ENCODE peak calls at places on chromosomes 12 and 14, in four cellular contexts. One of them, this sample, is unnamed.

GRCh38 chr12:108322998-108323397 is 16.1 kb downstream of the CMKLR1 start:
- DNase-seq in K562: no peak
- DNase-seq in HepG2: no peak
- DNase-seq in WTC11: no peak
- DNase-seq in this sample: no peak

GRCh38 chr12:66709893-66710292 is 31.0 kb upstream of the GRIP1 start:
- DNase-seq in K562: no peak
- DNase-seq in HepG2: no peak
- DNase-seq in WTC11: no peak
- DNase-seq in this sample: no peak

GRCh38 chr12:53145383-53145782 is 35.1 kb upstream of the ZNF740 start:
- DNase-seq in K562: no peak
- DNase-seq in HepG2: peak
- DNase-seq in WTC11: no peak
- DNase-seq in this sample: no peak

GRCh38 chr14:51095854-51096823 is 1.2 kb upstream of the TRIM9 start:
- DNase-seq in K562: no peak
- DNase-seq in HepG2: no peak
- DNase-seq in WTC11: no peak
- DNase-seq in this sample: no peak

GRCh38 chr14:51501746-51502145 is 150.0 kb upstream of the FRMD6 start:
- DNase-seq in K562: no peak
- DNase-seq in HepG2: no peak
- DNase-seq in WTC11: no peak
- DNase-seq in this sample: no peak

GRCh38 chr14:104876251-104876699 is 11.2 kb downstream of the CEP170B start:
- DNase-seq in K562: peak
- DNase-seq in HepG2: no peak
- DNase-seq in WTC11: peak
- DNase-seq in this sample: no peak

GRCh38 chr12:2801044-2801783 is 6.4 kb downstream of the FKBP4 start:
- DNase-seq in K562: no peak
- DNase-seq in HepG2: no peak
- DNase-seq in WTC11: no peak
- DNase-seq in this sample: no peak

GRCh38 chr14:101879212-101880015 is 85.0 kb upstream of the DYNC1H1 start:
- DNase-seq in K562: no peak
- DNase-seq in HepG2: no peak
- DNase-seq in WTC11: no peak
- DNase-seq in this sample: no peak

GRCh38 chr14:50362791-50363733 is 33.6 kb downstream of the CDKL1 start:
- DNase-seq in K562: no peak
- DNase-seq in HepG2: no peak
- DNase-seq in WTC11: no peak
- DNase-seq in this sample: no peak

GRCh38 chr12:5264006-5264405 is 167.9 kb upstream of the NTF3 start:
- DNase-seq in K562: no peak
- DNase-seq in HepG2: no peak
- DNase-seq in WTC11: no peak
- DNase-seq in this sample: no peak

GRCh38 chr14:96184737-96185136 is 19.9 kb upstream of the BDKRB2 start:
- DNase-seq in K562: no peak
- DNase-seq in HepG2: no peak
- DNase-seq in WTC11: no peak
- DNase-seq in this sample: no peak

GRCh38 chr12:43578782-43579181 is 26.8 kb upstream of the ADAMTS20 start:
- DNase-seq in K562: no peak
- DNase-seq in HepG2: no peak
- DNase-seq in WTC11: no peak
- DNase-seq in this sample: no peak

GRCh38 chr12:92502417-92503028 is 200.3 kb upstream of the PLEKHG7 start:
- DNase-seq in K562: no peak
- DNase-seq in HepG2: peak
- DNase-seq in WTC11: no peak
- DNase-seq in this sample: peak

GRCh38 chr14:93234798-93235197 is 27.7 kb downstream of the UBR7 start:
- DNase-seq in K562: no peak
- DNase-seq in HepG2: no peak
- DNase-seq in WTC11: no peak
- DNase-seq in this sample: no peak

GRCh38 chr12:38905480-38906351 is at the start of gene CPNE8:
- DNase-seq in K562: peak
- DNase-seq in HepG2: no peak
- DNase-seq in WTC11: peak
- DNase-seq in this sample: peak

GRCh38 chr14:104337381-104337780 is 199.0 kb downstream of the KIF26A start:
- DNase-seq in K562: no peak
- DNase-seq in HepG2: no peak
- DNase-seq in WTC11: no peak
- DNase-seq in this sample: no peak

GRCh38 chr12:121295746-121296617 is 527 bp downstream of the CAMKK2 start:
- DNase-seq in K562: peak
- DNase-seq in HepG2: peak
- DNase-seq in WTC11: peak
- DNase-seq in this sample: no peak

GRCh38 chr12:39807043-39807442 is 187.4 kb upstream of the ABCD2 start:
- DNase-seq in K562: peak
- DNase-seq in HepG2: peak
- DNase-seq in WTC11: peak
- DNase-seq in this sample: no peak

GRCh38 chr12:131607658-131608447 is 103.0 kb upstream of the SFSWAP start:
- DNase-seq in K562: no peak
- DNase-seq in HepG2: no peak
- DNase-seq in WTC11: no peak
- DNase-seq in this sample: peak

GRCh38 chr12:76274699-76275098 is 73.5 kb downstream of the BBS10 start:
- DNase-seq in K562: no peak
- DNase-seq in HepG2: no peak
- DNase-seq in WTC11: no peak
- DNase-seq in this sample: no peak

GRCh38 chr14:52095793-52096192 is 26.9 kb upstream of the NID2 start:
- DNase-seq in K562: no peak
- DNase-seq in HepG2: no peak
- DNase-seq in WTC11: no peak
- DNase-seq in this sample: no peak

GRCh38 chr14:72261068-72261467 is 328.8 kb downstream of the RGS6 start:
- DNase-seq in K562: no peak
- DNase-seq in HepG2: no peak
- DNase-seq in WTC11: no peak
- DNase-seq in this sample: no peak
- TF ChIP-seq CREM in K562: no peak
- TF ChIP-seq CREM in HepG2: no peak
- TF ChIP-seq CREM in WTC11: no peak
- TF ChIP-seq CREM in this sample: peak

DNA sequence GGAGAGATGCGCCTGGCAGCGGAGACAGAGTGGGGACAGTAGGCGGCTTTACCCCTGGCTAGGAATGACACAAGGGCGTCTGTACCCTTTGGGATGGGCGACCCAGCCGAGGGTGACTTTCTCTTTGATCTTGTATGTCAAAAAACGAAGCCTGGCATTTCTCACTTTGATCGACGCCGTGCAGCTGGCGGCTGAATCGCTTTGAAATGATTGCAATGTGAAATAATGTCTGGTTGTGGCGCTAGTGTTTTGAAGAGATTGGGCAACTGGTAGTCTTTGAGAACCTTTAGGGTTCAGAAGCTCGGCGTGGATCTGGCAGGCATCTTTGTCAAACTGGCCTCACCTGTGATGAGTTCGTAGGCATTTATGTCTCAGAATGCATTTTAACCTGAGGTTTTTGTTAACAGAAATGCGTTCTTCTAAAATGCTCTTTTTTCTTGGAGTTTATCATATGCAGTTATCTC is 992 bp downstream of the ATF1 start:
- DNase-seq in K562: no peak
- DNase-seq in HepG2: peak
- DNase-seq in WTC11: no peak
- DNase-seq in this sample: no peak
- TF ChIP-seq CREM in K562: no peak
- TF ChIP-seq CREM in HepG2: no peak
- TF ChIP-seq CREM in WTC11: no peak
- TF ChIP-seq CREM in this sample: no peak

GRCh38 chr12:47700263-47700662 is 5.6 kb downstream of the RPAP3 start:
- DNase-seq in K562: no peak
- DNase-seq in HepG2: no peak
- DNase-seq in WTC11: no peak
- DNase-seq in this sample: no peak
- TF ChIP-seq CREM in K562: no peak
- TF ChIP-seq CREM in HepG2: no peak
- TF ChIP-seq CREM in WTC11: no peak
- TF ChIP-seq CREM in this sample: no peak

DNA sequence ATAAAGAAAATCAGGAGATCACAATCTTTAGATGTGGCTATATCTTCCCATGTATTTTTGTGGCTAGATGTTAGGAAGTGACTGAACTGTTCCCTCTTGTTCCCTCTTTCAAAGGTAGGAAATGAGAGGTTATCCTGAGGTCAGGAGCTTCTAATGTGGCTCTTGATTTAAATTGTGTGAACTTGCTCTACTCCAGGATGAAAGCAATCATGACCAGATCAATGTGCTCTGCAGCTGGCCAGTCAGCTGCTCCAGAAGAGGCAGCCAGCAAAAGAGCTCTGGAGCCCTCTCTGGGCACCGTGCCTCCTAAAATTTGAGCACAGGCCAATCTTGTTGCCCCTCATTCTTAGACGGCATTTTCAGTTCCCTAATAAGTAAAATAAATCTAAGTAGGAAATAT is 32.0 kb downstream of the CDK17 start:
- DNase-seq in K562: no peak
- DNase-seq in HepG2: no peak
- DNase-seq in WTC11: no peak
- DNase-seq in this sample: no peak
- TF ChIP-seq CREM in K562: no peak
- TF ChIP-seq CREM in HepG2: no peak
- TF ChIP-seq CREM in WTC11: no peak
- TF ChIP-seq CREM in this sample: no peak

GRCh38 chr14:32694795-32695449 is 243.8 kb upstream of the NPAS3 start:
- DNase-seq in K562: no peak
- DNase-seq in HepG2: no peak
- DNase-seq in WTC11: no peak
- DNase-seq in this sample: no peak

GRCh38 chr14:32697704-32698103 is 241.0 kb upstream of the NPAS3 start:
- DNase-seq in K562: no peak
- DNase-seq in HepG2: no peak
- DNase-seq in WTC11: no peak
- DNase-seq in this sample: no peak

GRCh38 chr14:32697114-32697513 is 241.6 kb upstream of the NPAS3 start:
- DNase-seq in K562: no peak
- DNase-seq in HepG2: no peak
- DNase-seq in WTC11: no peak
- DNase-seq in this sample: no peak

GRCh38 chr14:32698831-32699230 is 239.8 kb upstream of the NPAS3 start:
- DNase-seq in K562: no peak
- DNase-seq in HepG2: no peak
- DNase-seq in WTC11: no peak
- DNase-seq in this sample: no peak

GRCh38 chr14:32696325-32697101 is 242.2 kb upstream of the NPAS3 start:
- DNase-seq in K562: no peak
- DNase-seq in HepG2: no peak
- DNase-seq in WTC11: no peak
- DNase-seq in this sample: no peak
- TF ChIP-seq CREM in K562: no peak
- TF ChIP-seq CREM in HepG2: no peak
- TF ChIP-seq CREM in WTC11: no peak
- TF ChIP-seq CREM in this sample: no peak

DNA sequence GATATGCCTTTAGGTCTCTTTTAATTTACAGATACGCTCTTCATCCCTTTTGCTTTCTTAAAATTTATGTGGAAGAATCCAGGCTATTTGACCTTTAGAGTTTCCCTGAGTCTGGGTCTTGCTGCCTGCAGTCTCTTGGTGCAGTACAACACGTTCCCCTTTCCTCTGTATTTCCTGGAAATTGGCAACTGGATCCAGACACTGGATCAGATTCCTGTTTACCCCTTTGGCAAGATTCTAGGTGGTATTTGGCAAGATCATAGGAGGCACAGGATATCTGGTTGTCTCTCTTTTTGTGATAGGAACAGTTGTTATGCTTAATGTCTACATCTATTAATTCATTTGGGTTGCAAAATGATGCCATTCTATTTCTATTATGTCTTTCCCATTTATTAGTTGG is 187.8 kb upstream of the ARHGAP5 start:
- DNase-seq in K562: no peak
- DNase-seq in HepG2: no peak
- DNase-seq in WTC11: no peak
- DNase-seq in this sample: no peak
- TF ChIP-seq CREM in K562: no peak
- TF ChIP-seq CREM in HepG2: no peak
- TF ChIP-seq CREM in WTC11: no peak
- TF ChIP-seq CREM in this sample: no peak

GRCh38 chr12:288687-289086 is 26.1 kb upstream of the SLC6A13 start:
- DNase-seq in K562: no peak
- DNase-seq in HepG2: no peak
- DNase-seq in WTC11: no peak
- DNase-seq in this sample: no peak
- TF ChIP-seq CREM in K562: no peak
- TF ChIP-seq CREM in HepG2: no peak
- TF ChIP-seq CREM in WTC11: no peak
- TF ChIP-seq CREM in this sample: no peak

GRCh38 chr14:89429206-89430091 is 12.4 kb upstream of the FOXN3 start:
- DNase-seq in K562: no peak
- DNase-seq in HepG2: no peak
- DNase-seq in WTC11: no peak
- DNase-seq in this sample: no peak

GRCh38 chr14:89428556-89429196 is 11.6 kb upstream of the FOXN3 start:
- DNase-seq in K562: no peak
- DNase-seq in HepG2: no peak
- DNase-seq in WTC11: no peak
- DNase-seq in this sample: no peak

GRCh38 chr14:89435527-89436273 is 18.7 kb upstream of the FOXN3 start:
- DNase-seq in K562: no peak
- DNase-seq in HepG2: no peak
- DNase-seq in WTC11: no peak
- DNase-seq in this sample: no peak

GRCh38 chr14:89430271-89430620 is 13.2 kb upstream of the FOXN3 start:
- DNase-seq in K562: no peak
- DNase-seq in HepG2: no peak
- DNase-seq in WTC11: no peak
- DNase-seq in this sample: no peak

DNA sequence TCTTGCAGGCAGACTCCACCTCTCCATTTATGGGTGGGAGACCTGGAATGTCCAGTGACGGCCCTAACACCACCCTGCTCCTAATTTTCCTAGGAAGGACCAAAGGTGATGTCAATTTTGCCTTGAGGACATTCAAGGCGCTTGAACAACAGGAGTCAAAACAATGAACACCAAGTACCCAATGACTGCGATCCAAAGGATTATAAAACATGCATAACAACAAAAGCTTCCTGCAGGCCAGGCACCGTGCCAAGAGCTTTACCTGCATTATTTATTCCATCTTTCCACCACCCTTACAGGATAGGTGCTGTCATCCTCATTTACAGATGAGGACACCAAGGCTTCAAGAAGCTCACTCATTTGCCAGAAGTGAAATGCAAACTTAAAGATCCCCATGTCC is 15.2 kb upstream of the FOXN3 start:
- DNase-seq in K562: no peak
- DNase-seq in HepG2: no peak
- DNase-seq in WTC11: no peak
- DNase-seq in this sample: no peak
- TF ChIP-seq CREM in K562: no peak
- TF ChIP-seq CREM in HepG2: no peak
- TF ChIP-seq CREM in WTC11: no peak
- TF ChIP-seq CREM in this sample: no peak